ENCODE peak calls at places on chromosomes 1 and 21, in nine cellular contexts. D is cardiac muscle cell, U is RWPE1, X is foreskin fibroblast, V is bronchial epithelial cell, G is GM20000, S is lower leg skin, J is mesothelial cell of epicardium, T is HFF-Myc. P is an unnamed sample.

GRCh38 chr1:180178511-180179161 is 24.0 kb downstream of the QSOX1 start:
- DNase-seq in D (peak), U (peak), X (peak), V (peak), G (peak), S (no peak), J (peak), T (no peak), P (no peak)

GRCh38 chr1:108199781-108200626 is at the start of gene SLC25A24:
- DNase-seq in D (peak), U (peak), X (peak), V (peak), G (peak), S (peak), J (peak), T (peak), P (peak)

GRCh38 chr1:108692724-108693655 is 880 bp downstream of the PRPF38B start:
- DNase-seq in D (peak), U (peak), X (peak), V (peak), G (peak), S (peak), J (no peak), T (peak), P (no peak)

GRCh38 chr1:6987940-6988339 is 202.7 kb downstream of the CAMTA1 start:
- DNase-seq in D (no peak), U (no peak), X (no peak), V (no peak), G (no peak), S (no peak), J (no peak), T (no peak), P (no peak)

GRCh38 chr1:7427066-7427465 is 344.0 kb upstream of the VAMP3 start:
- DNase-seq in D (peak), U (no peak), X (no peak), V (no peak), G (no peak), S (no peak), J (no peak), T (no peak), P (no peak)

GRCh38 chr1:90402893-90403849 is 313.9 kb downstream of the BARHL2 start:
- DNase-seq in D (peak), U (peak), X (peak), V (peak), G (no peak), S (no peak), J (peak), T (peak), P (peak)

GRCh38 chr1:154759793-154760192 is 110.3 kb downstream of the KCNN3 start:
- DNase-seq in D (no peak), U (no peak), X (no peak), V (no peak), G (no peak), S (peak), J (no peak), T (no peak), P (no peak)

GRCh38 chr1:107875689-107876088 is 89.3 kb downstream of the VAV3 start:
- DNase-seq in D (no peak), U (no peak), X (no peak), V (peak), G (no peak), S (no peak), J (no peak), T (no peak), P (no peak)

GRCh38 chr1:16915627-16915973 is 6.1 kb upstream of the CROCC start:
- DNase-seq in D (peak), U (no peak), X (peak), V (no peak), G (no peak), S (no peak), J (no peak), T (no peak), P (no peak)

GRCh38 chr1:89065077-89065868 is at the start of gene GBP1:
- DNase-seq in D (peak), U (peak), X (peak), V (peak), G (peak), S (no peak), J (no peak), T (peak), P (peak)

GRCh38 chr1:107286125-107286524 is 145.3 kb downstream of the NTNG1 start:
- DNase-seq in D (no peak), U (no peak), X (no peak), V (no peak), G (peak), S (no peak), J (no peak), T (no peak), P (no peak)

GRCh38 chr1:205965039-205965630 is 21.9 kb upstream of the SLC26A9 start:
- DNase-seq in D (no peak), U (no peak), X (no peak), V (no peak), G (no peak), S (no peak), J (no peak), T (no peak), P (no peak)

GRCh38 chr21:44374601-44375280 is 21.3 kb downstream of the TRPM2 start:
- DNase-seq in D (no peak), U (no peak), X (no peak), V (no peak), G (no peak), S (peak), J (peak), T (no peak), P (no peak)

GRCh38 chr1:147892216-147892615 is 10.4 kb upstream of the GJA8 start:
- DNase-seq in D (peak), U (no peak), X (peak), V (peak), G (no peak), S (no peak), J (no peak), T (no peak), P (no peak)

GRCh38 chr1:7299329-7299799 is 471.7 kb upstream of the VAMP3 start:
- DNase-seq in D (peak), U (peak), X (peak), V (peak), G (no peak), S (peak), J (peak), T (peak), P (peak)

GRCh38 chr1:75126611-75127101 is 7.5 kb upstream of the LHX8 start:
- DNase-seq in D (no peak), U (no peak), X (no peak), V (no peak), G (no peak), S (no peak), J (no peak), T (no peak), P (no peak)

GRCh38 chr1:207993477-207994445 is 82.8 kb upstream of the CD34 start:
- DNase-seq in D (peak), U (no peak), X (peak), V (no peak), G (no peak), S (no peak), J (no peak), T (no peak), P (no peak)
- TF ChIP-seq CTCF in D (peak), U (no peak), X (peak), V (no peak), G (no peak), S (no peak), J (no peak), T (peak), P (peak)

GRCh38 chr1:72285074-72285425 is 2.7 kb upstream of the NEGR1 start:
- DNase-seq in D (no peak), U (no peak), X (no peak), V (no peak), G (no peak), S (no peak), J (no peak), T (no peak), P (no peak)

GRCh38 chr1:72283204-72284083 is 1.1 kb upstream of the NEGR1 start:
- DNase-seq in D (peak), U (peak), X (peak), V (peak), G (peak), S (peak), J (peak), T (no peak), P (no peak)

GRCh38 chr1:72284084-72284397 is 1.7 kb upstream of the NEGR1 start:
- DNase-seq in D (no peak), U (peak), X (no peak), V (peak), G (no peak), S (no peak), J (no peak), T (no peak), P (no peak)

GRCh38 chr1:72282690-72283203 is 408 bp upstream of the NEGR1 start:
- DNase-seq in D (peak), U (peak), X (peak), V (peak), G (peak), S (peak), J (peak), T (no peak), P (peak)

DNA sequence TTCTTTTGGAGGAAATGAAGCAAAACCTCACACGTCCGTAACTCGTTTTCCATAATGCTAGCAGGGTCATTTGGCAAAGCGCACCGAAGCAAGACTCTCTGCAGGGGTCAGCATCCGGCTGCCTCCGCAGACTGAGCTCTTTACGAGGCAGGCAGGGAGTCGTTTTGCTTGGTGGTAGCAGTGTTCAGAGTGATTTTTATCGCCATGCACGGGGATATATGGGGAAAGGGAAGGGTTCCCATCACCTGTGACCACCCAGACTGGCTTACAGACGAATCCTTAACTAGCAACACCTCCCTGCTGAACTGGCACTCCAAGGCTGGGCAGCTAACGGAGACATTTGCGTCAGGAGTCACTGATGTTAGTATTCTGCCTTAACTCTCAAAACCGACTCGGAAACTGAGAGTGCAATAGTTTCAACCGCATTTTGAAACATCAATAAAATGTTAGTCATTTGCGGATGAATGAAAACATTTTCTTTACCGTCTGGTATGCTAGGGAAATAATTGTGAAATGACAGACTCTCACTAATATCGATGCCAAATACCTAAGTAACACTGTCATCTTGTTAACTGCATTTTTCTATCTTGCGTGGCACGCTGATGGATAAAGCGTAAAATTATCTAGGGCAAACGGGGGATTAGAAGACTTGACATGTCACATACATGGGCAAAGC is 2.2 kb upstream of the NEGR1 start:
- DNase-seq in D (peak), U (peak), X (peak), V (peak), G (peak), S (no peak), J (peak), T (peak), P (peak)
- TF ChIP-seq CTCF in D (peak), U (no peak), X (no peak), V (no peak), G (no peak), S (no peak), J (no peak), T (peak), P (peak)

GRCh38 chr21:25607151-25607811 is at the start of gene MRPL39:
- DNase-seq in D (peak), U (peak), X (peak), V (peak), G (peak), S (peak), J (peak), T (peak), P (peak)
- TF ChIP-seq CTCF in D (peak), U (peak), X (peak), V (peak), G (peak), S (no peak), J (peak), T (peak), P (peak)

DNA sequence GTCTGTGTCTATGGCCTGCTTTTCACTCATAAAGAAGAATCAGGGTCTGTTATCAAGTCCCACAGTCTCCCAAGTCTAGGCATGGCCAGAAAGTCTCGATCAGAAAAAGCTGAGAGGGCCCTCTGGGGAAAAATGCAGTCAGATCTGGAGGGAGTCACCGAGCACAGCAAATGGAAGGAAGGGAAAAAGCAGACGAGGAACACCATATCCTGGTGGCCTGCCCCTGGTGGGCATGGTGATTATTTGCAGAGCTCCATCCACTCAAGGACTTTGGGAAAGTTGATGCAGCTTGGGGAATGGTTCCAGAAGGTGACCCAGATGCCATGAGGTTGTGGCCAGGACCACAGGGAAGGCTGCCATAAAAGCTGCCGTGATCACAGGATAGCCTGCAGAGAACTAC is 189.1 kb downstream of the CLIC6 start:
- DNase-seq in D (no peak), U (no peak), X (no peak), V (no peak), G (no peak), S (no peak), J (no peak), T (no peak), P (no peak)
- TF ChIP-seq CTCF in D (peak), U (no peak), X (peak), V (peak), G (no peak), S (no peak), J (peak), T (peak), P (peak)

GRCh38 chr1:63068626-63069025 is 253.7 kb upstream of the FOXD3 start:
- DNase-seq in D (no peak), U (peak), X (peak), V (peak), G (no peak), S (no peak), J (no peak), T (no peak), P (no peak)

GRCh38 chr1:63073530-63074306 is 248.6 kb upstream of the FOXD3 start:
- DNase-seq in D (peak), U (no peak), X (peak), V (no peak), G (no peak), S (no peak), J (no peak), T (no peak), P (no peak)

GRCh38 chr1:63069214-63069613 is 253.2 kb upstream of the FOXD3 start:
- DNase-seq in D (no peak), U (no peak), X (no peak), V (no peak), G (no peak), S (no peak), J (no peak), T (no peak), P (no peak)

DNA sequence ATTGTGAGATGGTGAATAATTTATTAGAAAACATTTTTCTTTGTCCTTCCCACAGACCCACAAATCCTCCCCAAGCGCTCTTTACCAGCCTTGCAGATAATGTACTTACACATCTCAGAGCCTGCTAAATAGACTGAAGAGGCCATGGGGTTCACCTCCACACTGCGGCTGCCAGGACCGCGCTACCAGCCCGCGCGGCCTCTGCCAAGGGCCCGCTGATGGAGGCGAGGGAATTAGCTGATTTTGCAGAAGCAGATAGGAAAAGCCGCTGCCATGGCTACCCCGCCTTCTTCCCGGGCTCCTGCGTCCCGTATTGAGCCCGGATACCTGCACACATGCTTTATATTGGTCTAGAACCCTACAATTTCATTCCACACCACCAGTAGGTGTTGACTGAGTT is 248.0 kb upstream of the FOXD3 start:
- DNase-seq in D (no peak), U (no peak), X (no peak), V (no peak), G (no peak), S (no peak), J (no peak), T (no peak), P (no peak)
- TF ChIP-seq CTCF in D (peak), U (no peak), X (no peak), V (no peak), G (no peak), S (no peak), J (no peak), T (no peak), P (no peak)

GRCh38 chr1:220094016-220094911 is at the start of gene IARS2:
- DNase-seq in D (peak), U (peak), X (peak), V (peak), G (peak), S (peak), J (peak), T (peak), P (peak)
- TF ChIP-seq CTCF in D (no peak), U (no peak), X (no peak), V (no peak), G (no peak), S (no peak), J (no peak), T (no peak), P (no peak)

GRCh38 chr1:94532077-94532476 is 9.5 kb downstream of the F3 start:
- DNase-seq in D (no peak), U (no peak), X (peak), V (peak), G (no peak), S (no peak), J (no peak), T (no peak), P (no peak)
- TF ChIP-seq CTCF in D (no peak), U (no peak), X (no peak), V (peak), G (no peak), S (no peak), J (no peak), T (no peak), P (peak)

GRCh38 chr1:21937034-21937371 is at the start of gene HSPG2:
- DNase-seq in D (no peak), U (no peak), X (no peak), V (no peak), G (no peak), S (no peak), J (no peak), T (no peak), P (no peak)
- TF ChIP-seq CTCF in D (no peak), U (no peak), X (no peak), V (no peak), G (no peak), S (no peak), J (no peak), T (no peak), P (no peak)

GRCh38 chr1:181587870-181588438 is 104.6 kb downstream of the CACNA1E start:
- DNase-seq in D (no peak), U (peak), X (no peak), V (no peak), G (no peak), S (no peak), J (no peak), T (no peak), P (no peak)

GRCh38 chr1:181588631-181589030 is 105.3 kb downstream of the CACNA1E start:
- DNase-seq in D (no peak), U (peak), X (no peak), V (peak), G (no peak), S (no peak), J (no peak), T (no peak), P (no peak)

GRCh38 chr1:181583598-181583997 is 100.3 kb downstream of the CACNA1E start:
- DNase-seq in D (no peak), U (no peak), X (no peak), V (peak), G (no peak), S (no peak), J (no peak), T (no peak), P (no peak)
- TF ChIP-seq CTCF in D (no peak), U (no peak), X (no peak), V (peak), G (no peak), S (no peak), J (peak), T (no peak), P (peak)

P was measured in kidney epithelial cell.